ENCODE peak calls at places on chromosomes 11 and 22, in seven cellular contexts. U is naive thymus-derived CD4-positive, alpha-beta T cell; G is dorsolateral prefrontal cortex; Z is T-helper 2 cell; P is activated CD4-positive, alpha-beta T cell treated with anti-CD3 and anti-CD28 coated beads, Interleukin-2, amount 10 ng/mL, durations not matched to agents 7 days and 5 days; F is stimulated activated CD8-positive, alpha-beta memory T cell treated with anti-CD3 and anti-CD28 coated beads, Interleukin-4, amount 100 ng/mL, for 1 hour; X is amygdala. S is an unnamed sample.

GRCh38 chr22:34847072-34847471 is 218.9 kb upstream of the ISX start:
- DNase-seq in U (no peak), X (no peak), Z (no peak), P (no peak), F (no peak), G (no peak), S (no peak)

GRCh38 chr11:112805658-112806057 is 155.6 kb upstream of the NCAM1 start:
- DNase-seq in X (no peak), U (no peak), Z (no peak), P (no peak), G (no peak), F (no peak), S (no peak)

GRCh38 chr11:67421421-67422031 is 6.0 kb downstream of the CARNS1 start:
- DNase-seq in U (no peak), G (no peak), X (no peak), F (no peak), P (no peak), Z (no peak), S (no peak)

GRCh38 chr11:15714641-15715399 is 600.1 kb downstream of the INSC start:
- DNase-seq in F (no peak), U (no peak), X (no peak), G (no peak), P (no peak), Z (no peak), S (no peak)

GRCh38 chr11:59173080-59173963 is 1.4 kb downstream of the DTX4 start:
- DNase-seq in F (no peak), P (peak; percentile 5), Z (no peak), U (no peak), G (no peak), X (no peak), S (peak; percentile 64)

GRCh38 chr11:46513934-46514342 is 79.9 kb downstream of the AMBRA1 start:
- DNase-seq in Z (no peak), X (no peak), F (no peak), U (no peak), P (no peak), G (peak; percentile 62), S (no peak)

GRCh38 chr11:26949846-26950245 is 44.1 kb upstream of the FIBIN start:
- DNase-seq in X (no peak), U (no peak), Z (no peak), F (no peak), G (no peak), P (no peak), S (no peak)

GRCh38 chr11:6637871-6638270 is 17.7 kb downstream of the DCHS1 start:
- DNase-seq in P (no peak), X (no peak), U (no peak), Z (no peak), G (no peak), F (no peak), S (no peak)

GRCh38 chr11:128524172-128524571 is 63.2 kb downstream of the ETS1 start:
- DNase-seq in U (no peak), F (no peak), X (no peak), G (no peak), P (no peak), Z (no peak), S (no peak)

GRCh38 chr11:61686469-61686868 is 6.3 kb downstream of the DAGLA start:
- DNase-seq in G (no peak), Z (no peak), U (no peak), X (no peak), F (no peak), P (no peak), S (no peak)

GRCh38 chr11:31492320-31492913 is 17.0 kb downstream of the IMMP1L start:
- DNase-seq in P (no peak), X (no peak), U (no peak), Z (no peak), G (no peak), F (no peak), S (no peak)

GRCh38 chr11:134469627-134470026 is 57.6 kb upstream of the B3GAT1 start:
- DNase-seq in P (no peak), F (no peak), Z (no peak), U (no peak), G (no peak), X (no peak), S (no peak)

GRCh38 chr11:100776212-100776896 is 89.3 kb downstream of the ARHGAP42 start:
- DNase-seq in F (no peak), U (no peak), Z (no peak), P (no peak), X (no peak), G (no peak), S (no peak)

GRCh38 chr11:75576445-75577049 is 14.5 kb downstream of the SERPINH1 start:
- DNase-seq in X (no peak), U (no peak), P (no peak), F (no peak), Z (no peak), G (no peak), S (no peak)

GRCh38 chr11:86245369-86246292 is 1.1 kb downstream of the EED start:
- DNase-seq in F (no peak), Z (no peak), X (no peak), G (no peak), P (peak; percentile 29), U (no peak), S (peak; percentile 36)

GRCh38 chr11:62104001-62104400 is 19.8 kb upstream of the INCENP start:
- DNase-seq in F (no peak), Z (no peak), U (no peak), X (no peak), P (no peak), G (no peak), S (no peak)

GRCh38 chr11:122717264-122717867 is 61.8 kb downstream of the UBASH3B start:
- DNase-seq in Z (no peak), X (no peak), F (no peak), P (peak; percentile 21), U (no peak), G (no peak), S (no peak)

GRCh38 chr11:130638048-130638447 is 189.6 kb downstream of the ADAMTS15 start:
- DNase-seq in P (no peak), G (no peak), X (no peak), Z (no peak), U (no peak), F (no peak), S (no peak)

GRCh38 chr11:10925149-10925926 is 67.5 kb upstream of the ZBED5 start:
- DNase-seq in P (no peak), G (no peak), F (no peak), Z (no peak), U (no peak), X (no peak), S (no peak)

GRCh38 chr11:126588630-126589491 is 233.4 kb downstream of the ST3GAL4 start:
- DNase-seq in X (no peak), F (no peak), Z (no peak), U (no peak), P (no peak), G (no peak), S (no peak)

GRCh38 chr11:62669420-62670161 is 1.9 kb upstream of the UQCC3 start:
- DNase-seq in G (no peak), X (no peak), Z (no peak), P (no peak), F (no peak), U (no peak), S (no peak)

GRCh38 chr22:36462475-36462790 is 19.0 kb downstream of the TXN2 start:
- DNase-seq in P (no peak), X (no peak), F (no peak), G (no peak), U (no peak), Z (no peak), S (no peak)

GRCh38 chr22:40862537-40862936 is 624 bp upstream of the DNAJB7 start:
- DNase-seq in X (no peak), U (no peak), P (no peak), G (no peak), Z (no peak), F (no peak), S (no peak)

S was measured in HAP-1.